ENCODE peak calls at places on chromosomes 12 and 14, in four cellular contexts. Z is fibroblast of pulmonary artery, O is NCI-H226, T is frontal cortex. Y is an unnamed sample.

GRCh38 chr12:87300-87699 is 20.7 kb downstream of the IQSEC3 start:
- DNase-seq in Z (peak), O (no peak), T (no peak), Y (no peak)

GRCh38 chr14:52876311-52876710 is 74.5 kb downstream of the FERMT2 start:
- DNase-seq in Z (peak), O (no peak), T (no peak), Y (no peak)

GRCh38 chr12:121467638-121468403 is 67.9 kb downstream of the RNF34 start:
- DNase-seq in Z (peak), O (no peak), T (no peak), Y (no peak)

GRCh38 chr14:98136420-98136819 is 1135.6 kb downstream of the BCL11B start:
- DNase-seq in Z (no peak), O (no peak), T (no peak), Y (no peak)

GRCh38 chr12:127760996-127761395 is 506.0 kb upstream of the TMEM132C start:
- DNase-seq in Z (no peak), O (no peak), T (no peak), Y (no peak)

GRCh38 chr14:105710119-105711057 is 184.0 kb downstream of the TMEM121 start:
- DNase-seq in Z (no peak), O (no peak), T (no peak), Y (no peak)

GRCh38 chr12:113292091-113292490 is 42.8 kb downstream of the SLC8B1 start:
- DNase-seq in Z (peak), O (no peak), T (no peak), Y (no peak)

GRCh38 chr12:128644664-128645296 is 179.0 kb downstream of the SLC15A4 start:
- DNase-seq in Z (no peak), O (no peak), T (no peak), Y (no peak)

GRCh38 chr14:72710212-72710611 is 183.7 kb downstream of the DPF3 start:
- DNase-seq in Z (peak), O (no peak), T (no peak), Y (no peak)

GRCh38 chr12:8780389-8780788 is 42.0 kb upstream of the A2ML1 start:
- DNase-seq in Z (peak), O (peak), T (no peak), Y (no peak)

GRCh38 chr12:88944403-88944802 is 364.1 kb upstream of the KITLG start:
- DNase-seq in Z (peak), O (peak), T (no peak), Y (no peak)

GRCh38 chr12:6192604-6193380 is 7.4 kb upstream of the CD9 start:
- DNase-seq in Z (no peak), O (no peak), T (no peak), Y (no peak)

GRCh38 chr14:104708606-104709268 is 15.3 kb upstream of the ADSS1 start:
- DNase-seq in Z (peak), O (no peak), T (peak), Y (no peak)

GRCh38 chr14:95769976-95770375 is 56.1 kb upstream of the TCL1A start:
- DNase-seq in Z (no peak), O (no peak), T (no peak), Y (no peak)

GRCh38 chr12:85468356-85469157 is 188.5 kb downstream of the ALX1 start:
- DNase-seq in Z (peak), O (peak), T (peak), Y (no peak)

GRCh38 chr14:44895716-44896115 is 66.0 kb downstream of the KLHL28 start:
- DNase-seq in Z (peak), O (peak), T (no peak), Y (no peak)

GRCh38 chr14:97156705-97157104 is 359.5 kb downstream of the VRK1 start:
- DNase-seq in Z (no peak), O (no peak), T (no peak), Y (no peak)

GRCh38 chr14:105069554-105069886 is 4.3 kb upstream of the GPR132 start:
- DNase-seq in Z (no peak), O (no peak), T (no peak), Y (no peak)

GRCh38 chr14:75793806-75794205 is 132.8 kb downstream of the TTLL5 start:
- DNase-seq in Z (peak), O (no peak), T (no peak), Y (no peak)

GRCh38 chr12:67155863-67156262 is 113.3 kb upstream of the CAND1 start:
- DNase-seq in Z (peak), O (peak), T (no peak), Y (no peak)

GRCh38 chr14:62097824-62098223 is 335.6 kb downstream of the SNAPC1 start:
- DNase-seq in Z (no peak), O (no peak), T (no peak), Y (no peak)

GRCh38 chr12:42382013-42382696 is 56.2 kb downstream of the PPHLN1 start:
- DNase-seq in Z (peak), O (peak), T (no peak), Y (no peak)

GRCh38 chr12:3332190-3332589 is 158.8 kb upstream of the PRMT8 start:
- DNase-seq in Z (peak), O (no peak), T (no peak), Y (no peak)

GRCh38 chr12:65306229-65306602 is 27.7 kb downstream of the MSRB3 start:
- DNase-seq in Z (no peak), O (no peak), T (no peak), Y (no peak)

GRCh38 chr14:102007916-102008418 is 43.6 kb downstream of the DYNC1H1 start:
- DNase-seq in Z (no peak), O (no peak), T (no peak), Y (no peak)

GRCh38 chr14:103561381-103562134 is 899 bp downstream of the BAG5 start:
- DNase-seq in Z (peak), O (no peak), T (no peak), Y (no peak)

GRCh38 chr12:92945659-92946220 is 16.6 kb upstream of the EEA1 start:
- DNase-seq in Z (no peak), O (no peak), T (no peak), Y (no peak)

GRCh38 chr12:57009949-57010626 is 3.7 kb upstream of the ZBTB39 start:
- DNase-seq in Z (no peak), O (no peak), T (no peak), Y (no peak)

GRCh38 chr12:116882742-116883141 is 1.5 kb upstream of the HRK start:
- DNase-seq in Z (peak), O (no peak), T (peak), Y (no peak)

GRCh38 chr14:103070971-103071542 is 13.0 kb upstream of the LBHD2 start:
- DNase-seq in Z (no peak), O (no peak), T (no peak), Y (no peak)

GRCh38 chr12:64965920-64966319 is 141.5 kb downstream of the TBC1D30 start:
- DNase-seq in Z (no peak), O (no peak), T (no peak), Y (no peak)

GRCh38 chr12:113189361-113189760 is 3.8 kb downstream of the RITA1 start:
- DNase-seq in Z (no peak), O (no peak), T (no peak), Y (no peak)

GRCh38 chr12:113190761-113191160 is 5.2 kb downstream of the RITA1 start:
- DNase-seq in Z (peak), O (peak), T (no peak), Y (no peak)

GRCh38 chr14:96038920-96039632 is at the start of gene C14orf132:
- DNase-seq in Z (peak), O (peak), T (peak), Y (peak)

GRCh38 chr12:64392221-64392620 is 1.7 kb upstream of the C12orf56 start:
- DNase-seq in Z (peak), O (peak), T (no peak), Y (no peak)

GRCh38 chr14:105525861-105526780 is at the start of gene TMEM121:
- DNase-seq in Z (no peak), O (no peak), T (peak), Y (no peak)

GRCh38 chr12:109870648-109871047 is 9.7 kb downstream of the GLTP start:
- DNase-seq in Z (peak), O (peak), T (no peak), Y (no peak)

GRCh38 chr14:25049559-25050493 is at the start of gene STXBP6:
- DNase-seq in Z (peak), O (peak), T (peak), Y (peak)

GRCh38 chr14:55123101-55123500 is 6.0 kb upstream of the LGALS3 start:
- DNase-seq in Z (peak), O (peak), T (no peak), Y (no peak)

Y was measured in cardiac septum.